ENCODE peak calls at places on chromosomes 1 and 21, in seven cellular contexts. One of them, this sample, is unnamed.

GRCh38 chr1:172322219-172323061 is 98.0 kb upstream of the C1orf105 start:
- DNase-seq in posterior cingulate gyrus: no peak
- DNase-seq in activated naive CD4-positive, alpha-beta T cell treated with anti-CD3 and anti-CD28 coated beads, Interleukin-2, amount 50 U/mL, for 72 hours: no peak
- DNase-seq in stimulated activated naive CD8-positive, alpha-beta T cell treated with anti-CD3 and anti-CD28 coated beads, Interleukin-15, Interleukin-2, amounts not matched to agents 100 U/mL and 50 U/mL, for 24 hours: no peak
- DNase-seq in H54: peak
- DNase-seq in aorta: peak
- DNase-seq in GM04504: peak
- DNase-seq in this sample: no peak

GRCh38 chr1:183470147-183470960 is 1.9 kb upstream of the SMG7 start:
- DNase-seq in posterior cingulate gyrus: peak
- DNase-seq in activated naive CD4-positive, alpha-beta T cell treated with anti-CD3 and anti-CD28 coated beads, Interleukin-2, amount 50 U/mL, for 72 hours: peak
- DNase-seq in stimulated activated naive CD8-positive, alpha-beta T cell treated with anti-CD3 and anti-CD28 coated beads, Interleukin-15, Interleukin-2, amounts not matched to agents 100 U/mL and 50 U/mL, for 24 hours: peak
- DNase-seq in H54: peak
- DNase-seq in aorta: peak
- DNase-seq in GM04504: peak
- DNase-seq in this sample: peak

GRCh38 chr1:77948841-77949424 is 29.9 kb downstream of the FUBP1 start:
- DNase-seq in posterior cingulate gyrus: no peak
- DNase-seq in activated naive CD4-positive, alpha-beta T cell treated with anti-CD3 and anti-CD28 coated beads, Interleukin-2, amount 50 U/mL, for 72 hours: no peak
- DNase-seq in stimulated activated naive CD8-positive, alpha-beta T cell treated with anti-CD3 and anti-CD28 coated beads, Interleukin-15, Interleukin-2, amounts not matched to agents 100 U/mL and 50 U/mL, for 24 hours: no peak
- DNase-seq in H54: no peak
- DNase-seq in aorta: no peak
- DNase-seq in GM04504: peak
- DNase-seq in this sample: no peak

GRCh38 chr1:109933856-109934711 is 23.4 kb downstream of the CSF1 start:
- DNase-seq in posterior cingulate gyrus: no peak
- DNase-seq in activated naive CD4-positive, alpha-beta T cell treated with anti-CD3 and anti-CD28 coated beads, Interleukin-2, amount 50 U/mL, for 72 hours: no peak
- DNase-seq in stimulated activated naive CD8-positive, alpha-beta T cell treated with anti-CD3 and anti-CD28 coated beads, Interleukin-15, Interleukin-2, amounts not matched to agents 100 U/mL and 50 U/mL, for 24 hours: no peak
- DNase-seq in H54: peak
- DNase-seq in aorta: peak
- DNase-seq in GM04504: no peak
- DNase-seq in this sample: peak

GRCh38 chr1:37989381-37989930 is 366 bp downstream of the SF3A3 start:
- DNase-seq in posterior cingulate gyrus: no peak
- DNase-seq in activated naive CD4-positive, alpha-beta T cell treated with anti-CD3 and anti-CD28 coated beads, Interleukin-2, amount 50 U/mL, for 72 hours: peak
- DNase-seq in stimulated activated naive CD8-positive, alpha-beta T cell treated with anti-CD3 and anti-CD28 coated beads, Interleukin-15, Interleukin-2, amounts not matched to agents 100 U/mL and 50 U/mL, for 24 hours: peak
- DNase-seq in H54: peak
- DNase-seq in aorta: peak
- DNase-seq in GM04504: no peak
- DNase-seq in this sample: no peak

GRCh38 chr1:10728595-10729410 is 67.6 kb downstream of the CASZ1 start:
- DNase-seq in posterior cingulate gyrus: no peak
- DNase-seq in activated naive CD4-positive, alpha-beta T cell treated with anti-CD3 and anti-CD28 coated beads, Interleukin-2, amount 50 U/mL, for 72 hours: no peak
- DNase-seq in stimulated activated naive CD8-positive, alpha-beta T cell treated with anti-CD3 and anti-CD28 coated beads, Interleukin-15, Interleukin-2, amounts not matched to agents 100 U/mL and 50 U/mL, for 24 hours: no peak
- DNase-seq in H54: no peak
- DNase-seq in aorta: no peak
- DNase-seq in GM04504: no peak
- DNase-seq in this sample: no peak

GRCh38 chr1:225881081-225882007 is 836 bp downstream of the TMEM63A start:
- DNase-seq in posterior cingulate gyrus: no peak
- DNase-seq in activated naive CD4-positive, alpha-beta T cell treated with anti-CD3 and anti-CD28 coated beads, Interleukin-2, amount 50 U/mL, for 72 hours: peak
- DNase-seq in stimulated activated naive CD8-positive, alpha-beta T cell treated with anti-CD3 and anti-CD28 coated beads, Interleukin-15, Interleukin-2, amounts not matched to agents 100 U/mL and 50 U/mL, for 24 hours: peak
- DNase-seq in H54: peak
- DNase-seq in aorta: peak
- DNase-seq in GM04504: no peak
- DNase-seq in this sample: peak

GRCh38 chr1:155320661-155321576 is at the start of gene RUSC1:
- DNase-seq in posterior cingulate gyrus: peak
- DNase-seq in activated naive CD4-positive, alpha-beta T cell treated with anti-CD3 and anti-CD28 coated beads, Interleukin-2, amount 50 U/mL, for 72 hours: peak
- DNase-seq in stimulated activated naive CD8-positive, alpha-beta T cell treated with anti-CD3 and anti-CD28 coated beads, Interleukin-15, Interleukin-2, amounts not matched to agents 100 U/mL and 50 U/mL, for 24 hours: peak
- DNase-seq in H54: no peak
- DNase-seq in aorta: peak
- DNase-seq in GM04504: no peak
- DNase-seq in this sample: no peak

GRCh38 chr1:159076753-159077656 is at the start of gene AIM2:
- DNase-seq in posterior cingulate gyrus: no peak
- DNase-seq in activated naive CD4-positive, alpha-beta T cell treated with anti-CD3 and anti-CD28 coated beads, Interleukin-2, amount 50 U/mL, for 72 hours: peak
- DNase-seq in stimulated activated naive CD8-positive, alpha-beta T cell treated with anti-CD3 and anti-CD28 coated beads, Interleukin-15, Interleukin-2, amounts not matched to agents 100 U/mL and 50 U/mL, for 24 hours: peak
- DNase-seq in H54: no peak
- DNase-seq in aorta: peak
- DNase-seq in GM04504: no peak
- DNase-seq in this sample: no peak

GRCh38 chr1:9589719-9590157 is 1.0 kb downstream of the TMEM201 start:
- DNase-seq in posterior cingulate gyrus: no peak
- DNase-seq in activated naive CD4-positive, alpha-beta T cell treated with anti-CD3 and anti-CD28 coated beads, Interleukin-2, amount 50 U/mL, for 72 hours: no peak
- DNase-seq in stimulated activated naive CD8-positive, alpha-beta T cell treated with anti-CD3 and anti-CD28 coated beads, Interleukin-15, Interleukin-2, amounts not matched to agents 100 U/mL and 50 U/mL, for 24 hours: no peak
- DNase-seq in H54: no peak
- DNase-seq in aorta: peak
- DNase-seq in GM04504: no peak
- DNase-seq in this sample: no peak

GRCh38 chr1:247482747-247483146 is 24.8 kb upstream of the OR2B11 start:
- DNase-seq in posterior cingulate gyrus: no peak
- DNase-seq in activated naive CD4-positive, alpha-beta T cell treated with anti-CD3 and anti-CD28 coated beads, Interleukin-2, amount 50 U/mL, for 72 hours: no peak
- DNase-seq in stimulated activated naive CD8-positive, alpha-beta T cell treated with anti-CD3 and anti-CD28 coated beads, Interleukin-15, Interleukin-2, amounts not matched to agents 100 U/mL and 50 U/mL, for 24 hours: no peak
- DNase-seq in H54: no peak
- DNase-seq in aorta: no peak
- DNase-seq in GM04504: no peak
- DNase-seq in this sample: no peak

GRCh38 chr21:27564684-27565280 is 597.9 kb upstream of the ADAMTS5 start:
- DNase-seq in posterior cingulate gyrus: peak
- DNase-seq in activated naive CD4-positive, alpha-beta T cell treated with anti-CD3 and anti-CD28 coated beads, Interleukin-2, amount 50 U/mL, for 72 hours: no peak
- DNase-seq in stimulated activated naive CD8-positive, alpha-beta T cell treated with anti-CD3 and anti-CD28 coated beads, Interleukin-15, Interleukin-2, amounts not matched to agents 100 U/mL and 50 U/mL, for 24 hours: peak
- DNase-seq in H54: no peak
- DNase-seq in aorta: no peak
- DNase-seq in GM04504: no peak
- DNase-seq in this sample: peak

GRCh38 chr21:23218667-23219066 is 2220.5 kb downstream of the NCAM2 start:
- DNase-seq in posterior cingulate gyrus: no peak
- DNase-seq in activated naive CD4-positive, alpha-beta T cell treated with anti-CD3 and anti-CD28 coated beads, Interleukin-2, amount 50 U/mL, for 72 hours: no peak
- DNase-seq in stimulated activated naive CD8-positive, alpha-beta T cell treated with anti-CD3 and anti-CD28 coated beads, Interleukin-15, Interleukin-2, amounts not matched to agents 100 U/mL and 50 U/mL, for 24 hours: no peak
- DNase-seq in H54: no peak
- DNase-seq in aorta: no peak
- DNase-seq in GM04504: no peak
- DNase-seq in this sample: no peak

GRCh38 chr1:219413523-219413922 is 199.4 kb downstream of the ZC3H11B start:
- DNase-seq in posterior cingulate gyrus: no peak
- DNase-seq in activated naive CD4-positive, alpha-beta T cell treated with anti-CD3 and anti-CD28 coated beads, Interleukin-2, amount 50 U/mL, for 72 hours: no peak
- DNase-seq in stimulated activated naive CD8-positive, alpha-beta T cell treated with anti-CD3 and anti-CD28 coated beads, Interleukin-15, Interleukin-2, amounts not matched to agents 100 U/mL and 50 U/mL, for 24 hours: no peak
- DNase-seq in H54: no peak
- DNase-seq in aorta: no peak
- DNase-seq in GM04504: no peak
- DNase-seq in this sample: no peak

GRCh38 chr1:17587693-17588047 is 48.2 kb downstream of the ARHGEF10L start:
- DNase-seq in posterior cingulate gyrus: no peak
- DNase-seq in activated naive CD4-positive, alpha-beta T cell treated with anti-CD3 and anti-CD28 coated beads, Interleukin-2, amount 50 U/mL, for 72 hours: no peak
- DNase-seq in stimulated activated naive CD8-positive, alpha-beta T cell treated with anti-CD3 and anti-CD28 coated beads, Interleukin-15, Interleukin-2, amounts not matched to agents 100 U/mL and 50 U/mL, for 24 hours: no peak
- DNase-seq in H54: peak
- DNase-seq in aorta: no peak
- DNase-seq in GM04504: peak
- DNase-seq in this sample: no peak

GRCh38 chr1:2459757-2460156 is 16.3 kb upstream of the PLCH2 start:
- DNase-seq in posterior cingulate gyrus: peak
- DNase-seq in activated naive CD4-positive, alpha-beta T cell treated with anti-CD3 and anti-CD28 coated beads, Interleukin-2, amount 50 U/mL, for 72 hours: no peak
- DNase-seq in stimulated activated naive CD8-positive, alpha-beta T cell treated with anti-CD3 and anti-CD28 coated beads, Interleukin-15, Interleukin-2, amounts not matched to agents 100 U/mL and 50 U/mL, for 24 hours: no peak
- DNase-seq in H54: no peak
- DNase-seq in aorta: no peak
- DNase-seq in GM04504: no peak
- DNase-seq in this sample: peak

GRCh38 chr21:44869860-44870747 is 3.4 kb downstream of the PTTG1IP start:
- DNase-seq in posterior cingulate gyrus: no peak
- DNase-seq in activated naive CD4-positive, alpha-beta T cell treated with anti-CD3 and anti-CD28 coated beads, Interleukin-2, amount 50 U/mL, for 72 hours: no peak
- DNase-seq in stimulated activated naive CD8-positive, alpha-beta T cell treated with anti-CD3 and anti-CD28 coated beads, Interleukin-15, Interleukin-2, amounts not matched to agents 100 U/mL and 50 U/mL, for 24 hours: no peak
- DNase-seq in H54: peak
- DNase-seq in aorta: peak
- DNase-seq in GM04504: peak
- DNase-seq in this sample: peak

GRCh38 chr1:180309338-180309737 is 79.3 kb downstream of the LHX4 start:
- DNase-seq in posterior cingulate gyrus: no peak
- DNase-seq in activated naive CD4-positive, alpha-beta T cell treated with anti-CD3 and anti-CD28 coated beads, Interleukin-2, amount 50 U/mL, for 72 hours: no peak
- DNase-seq in stimulated activated naive CD8-positive, alpha-beta T cell treated with anti-CD3 and anti-CD28 coated beads, Interleukin-15, Interleukin-2, amounts not matched to agents 100 U/mL and 50 U/mL, for 24 hours: no peak
- DNase-seq in H54: peak
- DNase-seq in aorta: no peak
- DNase-seq in GM04504: peak
- DNase-seq in this sample: peak

GRCh38 chr21:46100426-46100825 is 2.5 kb downstream of the COL6A2 start:
- DNase-seq in posterior cingulate gyrus: no peak
- DNase-seq in activated naive CD4-positive, alpha-beta T cell treated with anti-CD3 and anti-CD28 coated beads, Interleukin-2, amount 50 U/mL, for 72 hours: no peak
- DNase-seq in stimulated activated naive CD8-positive, alpha-beta T cell treated with anti-CD3 and anti-CD28 coated beads, Interleukin-15, Interleukin-2, amounts not matched to agents 100 U/mL and 50 U/mL, for 24 hours: no peak
- DNase-seq in H54: no peak
- DNase-seq in aorta: peak
- DNase-seq in GM04504: peak
- DNase-seq in this sample: no peak

GRCh38 chr1:117821782-117822447 is 107.5 kb downstream of the GDAP2 start:
- DNase-seq in posterior cingulate gyrus: no peak
- DNase-seq in activated naive CD4-positive, alpha-beta T cell treated with anti-CD3 and anti-CD28 coated beads, Interleukin-2, amount 50 U/mL, for 72 hours: no peak
- DNase-seq in stimulated activated naive CD8-positive, alpha-beta T cell treated with anti-CD3 and anti-CD28 coated beads, Interleukin-15, Interleukin-2, amounts not matched to agents 100 U/mL and 50 U/mL, for 24 hours: no peak
- DNase-seq in H54: no peak
- DNase-seq in aorta: no peak
- DNase-seq in GM04504: peak
- DNase-seq in this sample: peak

GRCh38 chr1:186511761-186512637 is 51.1 kb upstream of the PDC start:
- DNase-seq in posterior cingulate gyrus: no peak
- DNase-seq in activated naive CD4-positive, alpha-beta T cell treated with anti-CD3 and anti-CD28 coated beads, Interleukin-2, amount 50 U/mL, for 72 hours: no peak
- DNase-seq in stimulated activated naive CD8-positive, alpha-beta T cell treated with anti-CD3 and anti-CD28 coated beads, Interleukin-15, Interleukin-2, amounts not matched to agents 100 U/mL and 50 U/mL, for 24 hours: no peak
- DNase-seq in H54: no peak
- DNase-seq in aorta: no peak
- DNase-seq in GM04504: no peak
- DNase-seq in this sample: peak

GRCh38 chr1:44655609-44656008 is 18.7 kb downstream of the TMEM53 start:
- DNase-seq in posterior cingulate gyrus: no peak
- DNase-seq in activated naive CD4-positive, alpha-beta T cell treated with anti-CD3 and anti-CD28 coated beads, Interleukin-2, amount 50 U/mL, for 72 hours: no peak
- DNase-seq in stimulated activated naive CD8-positive, alpha-beta T cell treated with anti-CD3 and anti-CD28 coated beads, Interleukin-15, Interleukin-2, amounts not matched to agents 100 U/mL and 50 U/mL, for 24 hours: peak
- DNase-seq in H54: no peak
- DNase-seq in aorta: peak
- DNase-seq in GM04504: no peak
- DNase-seq in this sample: peak

GRCh38 chr21:45931397-45931969 is 50.1 kb upstream of the COL6A1 start:
- DNase-seq in posterior cingulate gyrus: no peak
- DNase-seq in activated naive CD4-positive, alpha-beta T cell treated with anti-CD3 and anti-CD28 coated beads, Interleukin-2, amount 50 U/mL, for 72 hours: no peak
- DNase-seq in stimulated activated naive CD8-positive, alpha-beta T cell treated with anti-CD3 and anti-CD28 coated beads, Interleukin-15, Interleukin-2, amounts not matched to agents 100 U/mL and 50 U/mL, for 24 hours: no peak
- DNase-seq in H54: no peak
- DNase-seq in aorta: no peak
- DNase-seq in GM04504: no peak
- DNase-seq in this sample: no peak

This sample was measured in PC-9.